ENCODE peak calls at places on chromosomes 16 and 17, in four cellular contexts. E, V, O and H are unnamed samples.

GRCh38 chr17:17511971-17512858 is 16.0 kb upstream of the RASD1 start:
- DNase-seq in O (no peak), E (peak; percentile 66), V (no peak), H (no peak)

GRCh38 chr17:56891751-56892150 is 22.1 kb downstream of the TRIM25 start:
- DNase-seq in E (no peak), V (no peak), O (no peak), H (peak; percentile 37)

GRCh38 chr17:65092262-65092661 is 35.7 kb upstream of the GNA13 start:
- DNase-seq in V (no peak), O (no peak), E (no peak), H (no peak)

GRCh38 chr17:19978803-19979202 is 1.2 kb upstream of the AKAP10 start:
- DNase-seq in E (no peak), V (peak; percentile 55), O (no peak), H (no peak)

GRCh38 chr17:44602390-44602789 is 45.1 kb downstream of the FZD2 start:
- DNase-seq in E (no peak), O (peak; percentile 23), V (no peak), H (no peak)

GRCh38 chr16:67528870-67529638 is 425 bp downstream of the RIPOR1 start:
- DNase-seq in E (no peak), V (no peak), O (no peak), H (peak; percentile 87)

GRCh38 chr17:59641799-59642484 is 22.2 kb downstream of the CLTC start:
- DNase-seq in O (no peak), E (no peak), V (peak; percentile 54), H (no peak)

GRCh38 chr17:47856830-47857229 is 5.9 kb upstream of the SP6 start:
- DNase-seq in E (no peak), O (no peak), V (no peak), H (no peak)

GRCh38 chr16:86476956-86477530 is 33.3 kb upstream of the FOXF1 start:
- DNase-seq in V (no peak), E (no peak), O (no peak), H (no peak)